ENCODE peak calls at places on chromosomes 6 and 20, in four cellular contexts. One of them, this sample, is unnamed.

GRCh38 chr20:50277460-50278376 is 87.1 kb downstream of the CEBPB start:
- DNase-seq in K562: no peak
- DNase-seq in GM12878: no peak
- DNase-seq in SK-N-SH: no peak
- DNase-seq in this sample: no peak

GRCh38 chr6:105178110-105178509 is 1.7 kb downstream of the POPDC3 start:
- DNase-seq in SK-N-SH: no peak
- DNase-seq in GM12878: no peak
- DNase-seq in K562: no peak
- DNase-seq in this sample: no peak

GRCh38 chr20:20734475-20734948 is 22.1 kb upstream of the RALGAPA2 start:
- DNase-seq in GM12878: peak
- DNase-seq in K562: no peak
- DNase-seq in SK-N-SH: no peak
- DNase-seq in this sample: no peak

GRCh38 chr6:166957087-166957804 is 896 bp upstream of the RNASET2 start:
- DNase-seq in GM12878: no peak
- DNase-seq in K562: peak
- DNase-seq in SK-N-SH: peak
- DNase-seq in this sample: peak

GRCh38 chr6:46053034-46053933 is 37.6 kb upstream of the CLIC5 start:
- DNase-seq in K562: no peak
- DNase-seq in SK-N-SH: no peak
- DNase-seq in GM12878: no peak
- DNase-seq in this sample: no peak

GRCh38 chr6:168131464-168132415 is 52.7 kb upstream of the FRMD1 start:
- DNase-seq in SK-N-SH: no peak
- DNase-seq in K562: no peak
- DNase-seq in GM12878: no peak
- DNase-seq in this sample: peak

GRCh38 chr20:51132286-51132810 is 109.4 kb upstream of the KCNG1 start:
- DNase-seq in SK-N-SH: no peak
- DNase-seq in GM12878: no peak
- DNase-seq in K562: no peak
- DNase-seq in this sample: no peak

GRCh38 chr6:7107578-7108195 is at the start of gene RREB1:
- DNase-seq in GM12878: no peak
- DNase-seq in SK-N-SH: peak
- DNase-seq in K562: peak
- DNase-seq in this sample: peak

GRCh38 chr6:3135668-3136297 is 17.3 kb downstream of the BPHL start:
- DNase-seq in SK-N-SH: no peak
- DNase-seq in GM12878: no peak
- DNase-seq in K562: no peak
- DNase-seq in this sample: no peak

GRCh38 chr6:15327271-15327670 is 81.4 kb downstream of the JARID2 start:
- DNase-seq in GM12878: no peak
- DNase-seq in SK-N-SH: peak
- DNase-seq in K562: peak
- DNase-seq in this sample: no peak

GRCh38 chr20:57762531-57763234 is 52.9 kb upstream of the PMEPA1 start:
- DNase-seq in GM12878: no peak
- DNase-seq in K562: no peak
- DNase-seq in SK-N-SH: no peak
- DNase-seq in this sample: no peak

GRCh38 chr6:72712921-72713320 is 91.1 kb downstream of the KCNQ5 start:
- DNase-seq in K562: no peak
- DNase-seq in SK-N-SH: no peak
- DNase-seq in GM12878: no peak
- DNase-seq in this sample: no peak

GRCh38 chr20:23161244-23161875 is 75.2 kb upstream of the CD93 start:
- DNase-seq in SK-N-SH: no peak
- DNase-seq in GM12878: no peak
- DNase-seq in K562: peak
- DNase-seq in this sample: no peak

GRCh38 chr6:84172574-84172973 is 54.9 kb downstream of the CEP162 start:
- DNase-seq in SK-N-SH: no peak
- DNase-seq in K562: no peak
- DNase-seq in GM12878: no peak
- DNase-seq in this sample: no peak

GRCh38 chr20:37479925-37480691 is 40.9 kb upstream of the NNAT start:
- DNase-seq in GM12878: no peak
- DNase-seq in K562: no peak
- DNase-seq in SK-N-SH: no peak
- DNase-seq in this sample: no peak

GRCh38 chr20:50652702-50653294 is 38.5 kb downstream of the RIPOR3 start:
- DNase-seq in K562: no peak
- DNase-seq in GM12878: peak
- DNase-seq in SK-N-SH: no peak
- DNase-seq in this sample: no peak

GRCh38 chr20:40050596-40050995 is 638.4 kb downstream of the MAFB start:
- DNase-seq in GM12878: no peak
- DNase-seq in K562: no peak
- DNase-seq in SK-N-SH: no peak
- DNase-seq in this sample: no peak

GRCh38 chr6:157181649-157182048 is 141.7 kb downstream of the TMEM242 start:
- DNase-seq in K562: no peak
- DNase-seq in GM12878: no peak
- DNase-seq in SK-N-SH: no peak
- DNase-seq in this sample: no peak

GRCh38 chr6:44580901-44581300 is 193.4 kb downstream of the CDC5L start:
- DNase-seq in K562: no peak
- DNase-seq in GM12878: no peak
- DNase-seq in SK-N-SH: no peak
- DNase-seq in this sample: no peak

GRCh38 chr20:45456632-45457031 is 12.9 kb upstream of the WFDC2 start:
- DNase-seq in SK-N-SH: no peak
- DNase-seq in GM12878: no peak
- DNase-seq in K562: no peak
- DNase-seq in this sample: peak

GRCh38 chr6:111775145-111775936 is 97.9 kb downstream of the FYN start:
- DNase-seq in K562: no peak
- DNase-seq in GM12878: no peak
- DNase-seq in SK-N-SH: no peak
- DNase-seq in this sample: no peak

GRCh38 chr20:3101737-3102574 is 17.4 kb upstream of the AVP start:
- DNase-seq in SK-N-SH: no peak
- DNase-seq in K562: no peak
- DNase-seq in GM12878: peak
- DNase-seq in this sample: no peak

GRCh38 chr6:107877968-107878367 is 53.9 kb upstream of the SCML4 start:
- DNase-seq in K562: no peak
- DNase-seq in GM12878: peak
- DNase-seq in SK-N-SH: no peak
- DNase-seq in this sample: no peak

GRCh38 chr6:107704377-107705013 is 119.6 kb downstream of the SCML4 start:
- DNase-seq in SK-N-SH: peak
- DNase-seq in GM12878: no peak
- DNase-seq in K562: peak
- DNase-seq in this sample: no peak

GRCh38 chr6:3211681-3212080 is 15.8 kb downstream of the TUBB2B start:
- DNase-seq in GM12878: no peak
- DNase-seq in SK-N-SH: no peak
- DNase-seq in K562: no peak
- DNase-seq in this sample: no peak

GRCh38 chr20:6718660-6719059 is 48.8 kb upstream of the BMP2 start:
- DNase-seq in SK-N-SH: no peak
- DNase-seq in K562: no peak
- DNase-seq in GM12878: no peak
- DNase-seq in this sample: no peak

GRCh38 chr20:57275813-57276212 is 9.4 kb upstream of the BMP7 start:
- DNase-seq in GM12878: no peak
- DNase-seq in SK-N-SH: no peak
- DNase-seq in K562: no peak
- DNase-seq in this sample: no peak

GRCh38 chr6:130696806-130697205 is 130.4 kb upstream of the SMLR1 start:
- DNase-seq in GM12878: no peak
- DNase-seq in SK-N-SH: no peak
- DNase-seq in K562: no peak
- DNase-seq in this sample: no peak

GRCh38 chr6:164825386-164825785 is 484.0 kb downstream of the C6orf118 start:
- DNase-seq in GM12878: no peak
- DNase-seq in SK-N-SH: no peak
- DNase-seq in K562: no peak
- DNase-seq in this sample: no peak

GRCh38 chr20:20463933-20464374 is 96.0 kb downstream of the INSM1 start:
- DNase-seq in K562: no peak
- DNase-seq in SK-N-SH: no peak
- DNase-seq in GM12878: peak
- DNase-seq in this sample: peak

GRCh38 chr6:170094686-170095272 is 196.1 kb downstream of the DLL1 start:
- DNase-seq in SK-N-SH: no peak
- DNase-seq in K562: no peak
- DNase-seq in GM12878: no peak
- DNase-seq in this sample: no peak

GRCh38 chr20:21147593-21147992 is 21.7 kb downstream of the KIZ start:
- DNase-seq in K562: no peak
- DNase-seq in GM12878: no peak
- DNase-seq in SK-N-SH: no peak
- DNase-seq in this sample: no peak

GRCh38 chr6:104940238-104940880 is 16.5 kb upstream of the LIN28B start:
- DNase-seq in GM12878: no peak
- DNase-seq in SK-N-SH: peak
- DNase-seq in K562: no peak
- DNase-seq in this sample: peak

GRCh38 chr6:39543117-39543516 is 182.1 kb downstream of the KIF6 start:
- DNase-seq in K562: no peak
- DNase-seq in SK-N-SH: no peak
- DNase-seq in GM12878: no peak
- DNase-seq in this sample: no peak

GRCh38 chr6:113495521-113495920 is 361.6 kb upstream of the MARCKS start:
- DNase-seq in GM12878: no peak
- DNase-seq in SK-N-SH: no peak
- DNase-seq in K562: no peak
- DNase-seq in this sample: no peak

GRCh38 chr6:37536462-37537225 is 37.0 kb upstream of the CCDC167 start:
- DNase-seq in GM12878: no peak
- DNase-seq in K562: no peak
- DNase-seq in SK-N-SH: peak
- DNase-seq in this sample: peak

GRCh38 chr6:44073612-44074382 is 53.5 kb downstream of the MRPL14 start:
- DNase-seq in K562: no peak
- DNase-seq in SK-N-SH: peak
- DNase-seq in GM12878: no peak
- DNase-seq in this sample: no peak

GRCh38 chr20:58890454-58891075 is 38.0 kb downstream of the GNAS start:
- DNase-seq in SK-N-SH: peak
- DNase-seq in K562: no peak
- DNase-seq in GM12878: no peak
- DNase-seq in this sample: peak

GRCh38 chr20:47648943-47649342 is 136.3 kb downstream of the SULF2 start:
- DNase-seq in K562: no peak
- DNase-seq in SK-N-SH: no peak
- DNase-seq in GM12878: no peak
- DNase-seq in this sample: peak

GRCh38 chr6:31142356-31142755 is 3.5 kb upstream of the PSORS1C2 start:
- DNase-seq in GM12878: no peak
- DNase-seq in K562: no peak
- DNase-seq in SK-N-SH: no peak
- DNase-seq in this sample: no peak
- TF ChIP-seq USF1 in GM12878: no peak
- TF ChIP-seq USF1 in K562: no peak
- TF ChIP-seq USF1 in SK-N-SH: no peak
- TF ChIP-seq USF1 in this sample: no peak

DNA sequence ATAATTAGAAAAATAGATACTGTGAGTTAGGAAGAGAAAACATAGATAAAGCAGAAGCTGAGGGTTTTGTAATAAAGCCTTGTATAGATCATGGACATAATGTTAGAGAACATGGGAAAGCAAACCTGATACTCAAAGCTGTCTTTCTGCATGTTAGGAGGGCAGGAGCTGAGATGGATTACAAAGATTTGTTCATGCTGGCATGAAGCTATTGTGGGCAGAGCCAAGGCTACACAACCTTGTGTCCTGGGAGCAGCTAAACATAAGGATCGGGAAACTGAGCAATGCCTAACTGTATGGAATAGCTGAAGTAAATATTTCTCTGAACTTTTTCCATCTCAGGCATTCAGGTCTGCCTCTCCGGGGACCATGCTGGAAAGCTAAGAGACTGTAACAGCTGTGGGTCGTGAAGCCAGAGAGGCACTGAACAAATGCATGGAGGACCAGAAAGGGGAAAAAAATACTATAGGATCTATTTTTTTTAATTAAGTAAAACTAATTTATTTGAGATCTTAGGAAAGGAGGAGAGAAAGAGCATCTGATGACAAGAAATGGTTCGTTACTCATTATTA is 28.3 kb upstream of the CNKSR3 start:
- DNase-seq in GM12878: no peak
- DNase-seq in SK-N-SH: no peak
- DNase-seq in K562: no peak
- DNase-seq in this sample: no peak
- TF ChIP-seq USF1 in GM12878: no peak
- TF ChIP-seq USF1 in SK-N-SH: no peak
- TF ChIP-seq USF1 in K562: no peak
- TF ChIP-seq USF1 in this sample: no peak

GRCh38 chr6:20197251-20197650 is 15.0 kb downstream of the MBOAT1 start:
- DNase-seq in K562: no peak
- DNase-seq in SK-N-SH: peak
- DNase-seq in GM12878: no peak
- DNase-seq in this sample: no peak
- TF ChIP-seq USF1 in K562: no peak
- TF ChIP-seq USF1 in SK-N-SH: peak
- TF ChIP-seq USF1 in GM12878: peak
- TF ChIP-seq USF1 in this sample: peak

DNA sequence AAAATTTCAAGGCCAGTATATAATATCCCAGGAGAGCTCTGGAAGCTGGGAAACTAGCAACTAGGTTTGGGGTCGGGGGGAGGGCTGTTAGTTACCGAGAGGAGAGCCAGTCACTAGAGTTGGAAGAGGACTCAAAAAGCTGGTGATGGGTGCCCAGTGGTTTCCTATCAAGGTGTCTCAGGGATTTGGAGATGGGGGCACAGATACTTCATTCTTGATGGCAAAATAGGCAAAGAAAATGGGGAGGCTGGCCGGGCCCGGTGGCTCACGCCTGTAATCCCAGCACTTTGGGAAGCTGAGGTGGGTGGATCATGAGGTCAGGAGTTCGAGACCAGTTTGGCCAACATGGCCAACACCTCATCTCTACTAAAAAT is 805 bp downstream of the PHF1 start:
- DNase-seq in SK-N-SH: no peak
- DNase-seq in K562: no peak
- DNase-seq in GM12878: no peak
- DNase-seq in this sample: no peak
- TF ChIP-seq USF1 in SK-N-SH: no peak
- TF ChIP-seq USF1 in K562: no peak
- TF ChIP-seq USF1 in GM12878: no peak
- TF ChIP-seq USF1 in this sample: no peak

GRCh38 chr6:13560651-13561044 is 13.8 kb upstream of the SIRT5 start:
- DNase-seq in K562: peak
- DNase-seq in SK-N-SH: no peak
- DNase-seq in GM12878: no peak
- DNase-seq in this sample: no peak
- TF ChIP-seq USF1 in K562: peak
- TF ChIP-seq USF1 in SK-N-SH: peak
- TF ChIP-seq USF1 in GM12878: no peak
- TF ChIP-seq USF1 in this sample: peak

GRCh38 chr6:98835149-98836024 is 1.0 kb downstream of the POU3F2 start:
- DNase-seq in K562: no peak
- DNase-seq in SK-N-SH: peak
- DNase-seq in GM12878: no peak
- DNase-seq in this sample: no peak
- TF ChIP-seq USF1 in K562: no peak
- TF ChIP-seq USF1 in SK-N-SH: no peak
- TF ChIP-seq USF1 in GM12878: no peak
- TF ChIP-seq USF1 in this sample: no peak

GRCh38 chr20:25353754-25354705 is 36.6 kb downstream of the ABHD12 start:
- DNase-seq in K562: no peak
- DNase-seq in SK-N-SH: no peak
- DNase-seq in GM12878: no peak
- DNase-seq in this sample: no peak
- TF ChIP-seq USF1 in K562: no peak
- TF ChIP-seq USF1 in SK-N-SH: no peak
- TF ChIP-seq USF1 in GM12878: no peak
- TF ChIP-seq USF1 in this sample: no peak

This sample was measured in WTC11.